ENCODE peak calls at places on chromosome 1, in eight cellular contexts. R, P, E, V, I, D, Z and F are unnamed samples.

GRCh38 chr1:20701446-20701845 is 16.4 kb downstream of the KIF17 start:
- DNase-seq in E (no peak), R (no peak), Z (no peak), P (no peak), D (no peak), I (no peak), V (no peak), F (no peak)

GRCh38 chr1:119438761-119439160 is 23.8 kb downstream of the HSD3B2 start:
- DNase-seq in I (no peak), V (no peak), D (no peak), P (no peak), R (no peak), E (no peak), Z (no peak), F (no peak)

GRCh38 chr1:60488857-60489256 is 415.3 kb upstream of the C1orf87 start:
- DNase-seq in R (no peak), P (no peak), Z (no peak), D (peak; percentile 7), I (no peak), V (peak; percentile 49), E (peak; percentile 13), F (no peak)

GRCh38 chr1:43545686-43546387 is 15.2 kb downstream of the PTPRF start:
- DNase-seq in I (peak; percentile 99), Z (peak; percentile 96), V (peak; percentile 76), P (peak; percentile 75), D (peak; percentile 98), E (peak; percentile 52), R (no peak), F (no peak)

GRCh38 chr1:119435061-119435460 is 20.1 kb downstream of the HSD3B2 start:
- DNase-seq in P (no peak), I (no peak), Z (no peak), R (no peak), E (no peak), V (no peak), D (no peak), F (no peak)

GRCh38 chr1:160186246-160186645 is 4.1 kb upstream of the CASQ1 start:
- DNase-seq in I (no peak), R (no peak), P (no peak), D (no peak), Z (no peak), V (no peak), E (no peak), F (no peak)

GRCh38 chr1:90821793-90822359 is 104.8 kb upstream of the BARHL2 start:
- DNase-seq in D (no peak), V (no peak), E (no peak), P (no peak), Z (no peak), I (no peak), R (no peak), F (no peak)

GRCh38 chr1:52355436-52355835 is 10.6 kb downstream of the CC2D1B start:
- DNase-seq in Z (no peak), E (no peak), I (no peak), D (no peak), V (no peak), R (no peak), P (no peak), F (no peak)

GRCh38 chr1:70090875-70091274 is 114.5 kb downstream of the LRRC40 start:
- DNase-seq in D (no peak), E (no peak), R (peak; percentile 79), P (no peak), V (no peak), Z (no peak), I (no peak), F (peak; percentile 67)

GRCh38 chr1:30039354-30040080 is 683.9 kb downstream of the MATN1 start:
- DNase-seq in V (no peak), E (no peak), Z (peak; percentile 28), P (peak; percentile 1), D (no peak), R (no peak), I (no peak), F (no peak)

GRCh38 chr1:179754031-179754624 is 11.0 kb downstream of the FAM163A start:
- DNase-seq in E (no peak), D (no peak), Z (no peak), V (no peak), I (no peak), P (no peak), R (peak; percentile 87), F (peak; percentile 44)

GRCh38 chr1:193914871-193915270 is 728.5 kb upstream of the B3GALT2 start:
- DNase-seq in P (no peak), R (no peak), I (no peak), E (no peak), Z (no peak), D (no peak), V (no peak), F (no peak)

DNA sequence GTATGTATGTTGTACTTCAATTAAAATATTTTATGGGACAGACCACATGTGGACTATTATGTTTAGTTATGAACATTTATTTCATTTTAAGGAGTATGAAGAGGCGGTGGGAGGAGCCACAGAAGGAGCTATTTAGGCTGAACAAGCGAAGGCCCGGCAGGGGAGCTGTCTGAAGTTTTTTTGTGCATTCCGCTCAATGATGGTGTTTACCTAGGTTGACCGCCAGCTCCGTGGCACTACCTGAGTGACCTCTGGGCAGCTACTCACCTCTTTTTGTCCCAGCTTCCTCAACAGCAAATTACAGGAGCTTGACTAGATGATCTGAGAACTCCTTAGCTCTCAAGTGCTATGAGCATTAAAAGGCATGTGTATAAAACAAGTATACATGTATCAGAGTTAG is 32.7 kb upstream of the C1orf198 start:
- DNase-seq in P (peak; percentile 74), Z (no peak), D (peak; percentile 25), E (no peak), V (no peak), R (no peak), I (no peak), F (no peak)
- H3K4me3 ChIP-seq in P (no peak overlapping the region), Z (no peak overlapping the region), D (no peak overlapping the region), E (no peak overlapping the region), V (no peak overlapping the region), R (no peak overlapping the region), I (no peak overlapping the region), F (no peak overlapping the region)

DNA sequence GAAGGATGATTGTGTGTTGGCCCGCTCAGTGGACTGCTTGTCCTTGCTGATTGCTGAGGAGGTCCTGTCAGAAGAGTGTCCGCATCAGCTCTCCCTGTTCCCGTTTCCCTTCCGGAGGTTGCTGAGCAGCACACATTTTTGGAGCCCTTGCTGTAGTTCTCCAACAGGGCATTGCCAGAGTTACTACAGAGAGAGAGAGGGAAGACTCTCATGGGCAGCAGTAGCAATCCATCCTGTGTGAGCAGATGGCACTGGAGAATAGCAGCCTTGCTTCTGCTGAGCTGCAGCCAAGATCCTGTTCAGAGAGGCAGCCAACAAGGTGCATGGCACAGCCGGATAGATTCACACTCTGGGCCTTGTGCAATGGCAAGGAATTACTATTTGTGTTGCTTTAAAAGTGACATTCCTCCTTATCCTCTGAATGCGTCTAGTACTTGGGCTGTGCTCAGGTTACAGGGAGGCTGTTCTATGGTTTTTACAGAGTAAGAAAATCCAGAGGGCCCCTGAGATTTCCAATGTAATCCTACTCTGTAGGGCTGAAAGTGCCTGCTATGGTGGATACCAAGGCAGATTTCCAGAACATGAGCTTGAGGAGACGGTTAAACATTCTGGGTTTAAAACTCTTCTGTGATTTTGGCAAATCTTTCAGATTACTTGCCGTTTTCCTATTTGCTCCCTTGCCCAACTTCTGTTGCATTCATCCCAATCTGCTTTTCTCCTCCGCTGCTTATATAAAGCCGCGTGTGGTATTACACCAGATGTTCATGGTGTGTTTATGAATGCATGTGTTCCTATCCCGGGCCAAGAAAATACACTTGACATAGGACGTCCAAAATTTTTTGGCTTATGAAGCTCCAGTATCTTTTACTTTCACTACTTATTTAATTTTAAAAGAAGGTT is 27.4 kb downstream of the AK4 start:
- DNase-seq in R (peak; percentile 36), I (no peak), V (peak; percentile 25), P (no peak), E (no peak), Z (no peak), D (no peak), F (no peak)
- H3K27ac ChIP-seq in R (no peak overlapping the region), I (no peak overlapping the region), V (peak overlapping the region; percentile 48), P (no peak overlapping the region), E (no peak overlapping the region), Z (peak overlapping the region; percentile 18), D (no peak overlapping the region), F (no peak overlapping the region)

DNA sequence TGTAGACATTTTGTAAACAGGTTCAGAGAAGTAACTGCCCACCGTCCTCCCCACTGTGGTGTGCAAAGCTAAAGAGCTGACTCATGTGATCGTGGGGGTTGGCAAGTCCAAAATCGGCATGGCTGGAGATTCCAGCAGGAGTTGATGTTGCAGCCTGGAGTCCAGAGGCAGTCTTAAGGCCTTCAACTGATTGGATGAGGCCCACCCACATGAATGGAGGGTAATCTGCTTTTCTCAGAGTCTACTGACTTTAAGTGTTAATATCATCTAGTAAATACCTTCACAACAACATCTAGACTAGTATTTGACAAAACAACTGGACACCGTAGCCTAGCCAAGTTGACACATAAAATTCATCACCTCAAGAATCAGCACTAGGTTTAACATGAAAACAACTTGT is 281.6 kb downstream of the KIF26B start:
- DNase-seq in I (no peak), R (no peak), Z (no peak), E (no peak), P (no peak), D (no peak), V (no peak), F (no peak)
- TF ChIP-seq CTCF in I (no peak), R (no peak), Z (no peak), E (no peak), P (no peak), D (no peak), V (no peak), F (no peak)

DNA sequence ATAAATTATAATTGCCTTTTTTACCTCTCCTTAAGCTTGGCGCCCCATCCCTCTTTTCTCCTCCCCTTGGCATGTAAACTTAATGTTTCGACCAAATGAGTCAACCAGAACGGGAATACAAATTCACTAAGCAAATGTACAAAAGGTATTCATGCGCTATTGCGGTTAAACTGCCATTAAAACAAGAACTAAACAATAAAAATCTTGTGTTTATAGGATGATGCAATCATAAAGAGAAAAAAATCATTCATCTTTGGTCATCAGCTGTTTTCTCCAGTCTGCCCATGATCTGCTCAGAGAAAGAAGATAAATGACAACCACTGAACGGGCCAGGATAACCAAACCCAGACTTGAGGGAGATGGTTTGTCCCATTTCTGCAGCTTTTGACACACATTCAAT is 534.2 kb upstream of the PLXNA2 start:
- DNase-seq in R (no peak), V (no peak), P (no peak), Z (no peak), I (no peak), E (no peak), D (no peak), F (no peak)
- H3K4me3 ChIP-seq in R (no peak overlapping the region), V (no peak overlapping the region), P (no peak overlapping the region), Z (no peak overlapping the region), I (no peak overlapping the region), E (no peak overlapping the region), D (no peak overlapping the region), F (no peak overlapping the region)